ENCODE peak calls at places on chromosomes 11 and 22, in four cellular contexts. M is AG04450, X is choroid plexus epithelial cell, K is fibroblast of pulmonary artery. Z is an unnamed sample.

GRCh38 chr11:107116358-107116757 is 98.1 kb upstream of the GUCY1A2 start:
- DNase-seq in M (no peak), K (peak), X (peak), Z (no peak)

GRCh38 chr22:41048791-41049717 is 43.3 kb upstream of the EP300 start:
- DNase-seq in K (peak), M (peak), X (peak), Z (peak)

GRCh38 chr11:126824035-126824607 is 176.4 kb downstream of the KIRREL3 start:
- DNase-seq in M (no peak), X (no peak), K (no peak), Z (no peak)

GRCh38 chr11:64323373-64323772 is 5.5 kb downstream of the PRDX5 start:
- DNase-seq in K (no peak), M (no peak), X (no peak), Z (no peak)

GRCh38 chr11:32325187-32325586 is 110.2 kb downstream of the WT1 start:
- DNase-seq in K (peak), M (no peak), X (no peak), Z (no peak)

GRCh38 chr11:76038608-76039007 is 167.7 kb downstream of the WNT11 start:
- DNase-seq in K (no peak), X (no peak), M (no peak), Z (no peak)

GRCh38 chr11:101436511-101437142 is 147.2 kb downstream of the TRPC6 start:
- DNase-seq in X (peak), M (no peak), K (peak), Z (no peak)

GRCh38 chr11:20097319-20098221 is 62.7 kb downstream of the DBX1 start:
- DNase-seq in K (peak), M (no peak), X (peak), Z (peak)

GRCh38 chr22:26550498-26551033 is 38.3 kb upstream of the TFIP11 start:
- DNase-seq in K (peak), X (peak), M (peak), Z (peak)

GRCh38 chr11:124394408-124394807 is 4.4 kb downstream of the OR8B3 start:
- DNase-seq in X (peak), K (peak), M (no peak), Z (no peak)